ENCODE peak calls at places on chromosome X, in eight cellular contexts. One of them, this sample, is unnamed.

GRCh38 chrX:68694429-68695205 is 47.2 kb downstream of the STARD8 start:
- DNase-seq in ovary: no peak
- DNase-seq in A673: no peak
- DNase-seq in AG04450: no peak
- DNase-seq in IMR-90: no peak
- DNase-seq in osteoblast: peak; percentile 72
- DNase-seq in AG10803: no peak
- DNase-seq in MM.1S: peak; percentile 34
- DNase-seq in this sample: no peak

GRCh38 chrX:41245641-41246040 is 88.3 kb upstream of the DDX3X start:
- DNase-seq in ovary: no peak
- DNase-seq in A673: no peak
- DNase-seq in AG04450: no peak
- DNase-seq in IMR-90: no peak
- DNase-seq in osteoblast: no peak
- DNase-seq in AG10803: peak; percentile 88
- DNase-seq in MM.1S: no peak
- DNase-seq in this sample: no peak

GRCh38 chrX:154321152-154321551 is 25.6 kb downstream of the TKTL1 start:
- DNase-seq in ovary: no peak
- DNase-seq in A673: no peak
- DNase-seq in AG04450: no peak
- DNase-seq in IMR-90: no peak
- DNase-seq in osteoblast: no peak
- DNase-seq in AG10803: no peak
- DNase-seq in MM.1S: peak; percentile 37
- DNase-seq in this sample: no peak

GRCh38 chrX:105564536-105564935 is 257.8 kb upstream of the NRK start:
- DNase-seq in ovary: no peak
- DNase-seq in A673: no peak
- DNase-seq in AG04450: peak; percentile 16
- DNase-seq in IMR-90: peak; percentile 20
- DNase-seq in osteoblast: no peak
- DNase-seq in AG10803: peak; percentile 47
- DNase-seq in MM.1S: no peak
- DNase-seq in this sample: peak; percentile 16

GRCh38 chrX:20189171-20189570 is 47.5 kb upstream of the EIF1AX start:
- DNase-seq in ovary: no peak
- DNase-seq in A673: no peak
- DNase-seq in AG04450: no peak
- DNase-seq in IMR-90: no peak
- DNase-seq in osteoblast: no peak
- DNase-seq in AG10803: no peak
- DNase-seq in MM.1S: no peak
- DNase-seq in this sample: no peak

GRCh38 chrX:129522184-129523059 is 868 bp downstream of the SMARCA1 start:
- DNase-seq in ovary: peak; percentile 75
- DNase-seq in A673: peak; percentile 64
- DNase-seq in AG04450: no peak
- DNase-seq in IMR-90: peak; percentile 54
- DNase-seq in osteoblast: peak; percentile 87
- DNase-seq in AG10803: peak; percentile 50
- DNase-seq in MM.1S: no peak
- DNase-seq in this sample: no peak

GRCh38 chrX:75067931-75068330 is 88.2 kb downstream of the ABCB7 start:
- DNase-seq in ovary: no peak
- DNase-seq in A673: no peak
- DNase-seq in AG04450: no peak
- DNase-seq in IMR-90: peak; percentile 13
- DNase-seq in osteoblast: no peak
- DNase-seq in AG10803: peak; percentile 3
- DNase-seq in MM.1S: no peak
- DNase-seq in this sample: no peak

GRCh38 chrX:40615976-40616375 is 7.3 kb upstream of the MPC1L start:
- DNase-seq in ovary: no peak
- DNase-seq in A673: no peak
- DNase-seq in AG04450: no peak
- DNase-seq in IMR-90: no peak
- DNase-seq in osteoblast: no peak
- DNase-seq in AG10803: no peak
- DNase-seq in MM.1S: no peak
- DNase-seq in this sample: no peak

GRCh38 chrX:24395775-24396174 is 35.3 kb downstream of the SUPT20HL1 start:
- DNase-seq in ovary: no peak
- DNase-seq in A673: peak; percentile 76
- DNase-seq in AG04450: peak; percentile 47
- DNase-seq in IMR-90: peak; percentile 82
- DNase-seq in osteoblast: peak; percentile 78
- DNase-seq in AG10803: peak; percentile 62
- DNase-seq in MM.1S: peak; percentile 57
- DNase-seq in this sample: peak; percentile 55

GRCh38 chrX:11756354-11757318 is 1.4 kb upstream of the MSL3 start:
- DNase-seq in ovary: no peak
- DNase-seq in A673: no peak
- DNase-seq in AG04450: no peak
- DNase-seq in IMR-90: no peak
- DNase-seq in osteoblast: no peak
- DNase-seq in AG10803: no peak
- DNase-seq in MM.1S: no peak
- DNase-seq in this sample: no peak

GRCh38 chrX:40552768-40553167 is 28.0 kb upstream of the ATP6AP2 start:
- DNase-seq in ovary: no peak
- DNase-seq in A673: no peak
- DNase-seq in AG04450: no peak
- DNase-seq in IMR-90: peak; percentile 9
- DNase-seq in osteoblast: no peak
- DNase-seq in AG10803: peak; percentile 20
- DNase-seq in MM.1S: no peak
- DNase-seq in this sample: no peak

GRCh38 chrX:148310402-148311200 is 189.8 kb upstream of the AFF2 start:
- DNase-seq in ovary: no peak
- DNase-seq in A673: no peak
- DNase-seq in AG04450: no peak
- DNase-seq in IMR-90: no peak
- DNase-seq in osteoblast: no peak
- DNase-seq in AG10803: no peak
- DNase-seq in MM.1S: peak; percentile 75
- DNase-seq in this sample: no peak

GRCh38 chrX:49876750-49877149 is 2.5 kb upstream of the USP27X start:
- DNase-seq in ovary: no peak
- DNase-seq in A673: peak; percentile 49
- DNase-seq in AG04450: no peak
- DNase-seq in IMR-90: peak; percentile 23
- DNase-seq in osteoblast: peak; percentile 91
- DNase-seq in AG10803: peak; percentile 6
- DNase-seq in MM.1S: peak; percentile 56
- DNase-seq in this sample: no peak

GRCh38 chrX:37905436-37906147 is 58.2 kb upstream of the DYNLT3 start:
- DNase-seq in ovary: no peak
- DNase-seq in A673: peak; percentile 90
- DNase-seq in AG04450: no peak
- DNase-seq in IMR-90: peak; percentile 30
- DNase-seq in osteoblast: no peak
- DNase-seq in AG10803: peak; percentile 0
- DNase-seq in MM.1S: no peak
- DNase-seq in this sample: no peak

GRCh38 chrX:115972717-115973116 is 197.8 kb upstream of the AGTR2 start:
- DNase-seq in ovary: no peak
- DNase-seq in A673: no peak
- DNase-seq in AG04450: no peak
- DNase-seq in IMR-90: no peak
- DNase-seq in osteoblast: no peak
- DNase-seq in AG10803: no peak
- DNase-seq in MM.1S: no peak
- DNase-seq in this sample: no peak

GRCh38 chrX:98194036-98194435 is 1310.3 kb downstream of the RPA4 start:
- DNase-seq in ovary: no peak
- DNase-seq in A673: no peak
- DNase-seq in AG04450: no peak
- DNase-seq in IMR-90: no peak
- DNase-seq in osteoblast: no peak
- DNase-seq in AG10803: no peak
- DNase-seq in MM.1S: no peak
- DNase-seq in this sample: no peak

GRCh38 chrX:101803451-101803850 is 128.4 kb downstream of the ZMAT1 start:
- DNase-seq in ovary: no peak
- DNase-seq in A673: peak; percentile 7
- DNase-seq in AG04450: no peak
- DNase-seq in IMR-90: peak; percentile 19
- DNase-seq in osteoblast: no peak
- DNase-seq in AG10803: peak; percentile 3
- DNase-seq in MM.1S: peak; percentile 12
- DNase-seq in this sample: no peak

GRCh38 chrX:13101439-13102139 is 57.2 kb upstream of the FAM9C start:
- DNase-seq in ovary: peak; percentile 66
- DNase-seq in A673: peak; percentile 63
- DNase-seq in AG04450: no peak
- DNase-seq in IMR-90: peak; percentile 86
- DNase-seq in osteoblast: no peak
- DNase-seq in AG10803: peak; percentile 85
- DNase-seq in MM.1S: no peak
- DNase-seq in this sample: no peak

GRCh38 chrX:7202206-7202605 is 54.3 kb upstream of the PUDP start:
- DNase-seq in ovary: no peak
- DNase-seq in A673: no peak
- DNase-seq in AG04450: no peak
- DNase-seq in IMR-90: no peak
- DNase-seq in osteoblast: no peak
- DNase-seq in AG10803: no peak
- DNase-seq in MM.1S: no peak
- DNase-seq in this sample: no peak

GRCh38 chrX:135974279-135974856 is 580 bp upstream of the MMGT1 start:
- DNase-seq in ovary: peak; percentile 82
- DNase-seq in A673: peak; percentile 66
- DNase-seq in AG04450: peak; percentile 7
- DNase-seq in IMR-90: peak; percentile 52
- DNase-seq in osteoblast: no peak
- DNase-seq in AG10803: peak; percentile 57
- DNase-seq in MM.1S: peak; percentile 44
- DNase-seq in this sample: no peak

GRCh38 chrX:133776072-133776471 is 209.3 kb downstream of the GPC3 start:
- DNase-seq in ovary: no peak
- DNase-seq in A673: peak; percentile 44
- DNase-seq in AG04450: no peak
- DNase-seq in IMR-90: no peak
- DNase-seq in osteoblast: peak; percentile 14
- DNase-seq in AG10803: no peak
- DNase-seq in MM.1S: no peak
- DNase-seq in this sample: no peak

GRCh38 chrX:153378607-153379006 is 22.5 kb downstream of the PNMA6E start:
- DNase-seq in ovary: no peak
- DNase-seq in A673: no peak
- DNase-seq in AG04450: no peak
- DNase-seq in IMR-90: no peak
- DNase-seq in osteoblast: peak; percentile 75
- DNase-seq in AG10803: no peak
- DNase-seq in MM.1S: no peak
- DNase-seq in this sample: no peak

GRCh38 chrX:46376246-46376885 is 168.9 kb downstream of the ZNF674 start:
- DNase-seq in ovary: no peak
- DNase-seq in A673: peak; percentile 88
- DNase-seq in AG04450: peak; percentile 11
- DNase-seq in IMR-90: peak; percentile 48
- DNase-seq in osteoblast: no peak
- DNase-seq in AG10803: peak; percentile 67
- DNase-seq in MM.1S: peak; percentile 31
- DNase-seq in this sample: peak; percentile 25
- TF ChIP-seq CTCF in ovary: no peak
- TF ChIP-seq CTCF in A673: peak; percentile 74
- TF ChIP-seq CTCF in AG04450: peak; percentile 46
- TF ChIP-seq CTCF in IMR-90: peak; percentile 45
- TF ChIP-seq CTCF in osteoblast: peak; percentile 58
- TF ChIP-seq CTCF in AG10803: peak; percentile 60
- TF ChIP-seq CTCF in MM.1S: peak; percentile 27
- TF ChIP-seq CTCF in this sample: peak; percentile 53

GRCh38 chrX:155874571-155875244 is 6.4 kb upstream of the VAMP7 start:
- DNase-seq in ovary: no peak
- DNase-seq in A673: no peak
- DNase-seq in AG04450: no peak
- DNase-seq in IMR-90: no peak
- DNase-seq in osteoblast: no peak
- DNase-seq in AG10803: peak; percentile 5
- DNase-seq in MM.1S: no peak
- DNase-seq in this sample: no peak
- H3K4me3 ChIP-seq in ovary: no peak overlapping the region
- H3K4me3 ChIP-seq in A673: no peak overlapping the region
- H3K4me3 ChIP-seq in AG04450: peak overlapping the region; percentile 38
- H3K4me3 ChIP-seq in IMR-90: peak overlapping the region; percentile 19
- H3K4me3 ChIP-seq in osteoblast: peak overlapping the region; percentile 50
- H3K4me3 ChIP-seq in AG10803: peak overlapping the region; percentile 47
- H3K4me3 ChIP-seq in MM.1S: no peak overlapping the region
- H3K4me3 ChIP-seq in this sample: no peak overlapping the region

DNA sequence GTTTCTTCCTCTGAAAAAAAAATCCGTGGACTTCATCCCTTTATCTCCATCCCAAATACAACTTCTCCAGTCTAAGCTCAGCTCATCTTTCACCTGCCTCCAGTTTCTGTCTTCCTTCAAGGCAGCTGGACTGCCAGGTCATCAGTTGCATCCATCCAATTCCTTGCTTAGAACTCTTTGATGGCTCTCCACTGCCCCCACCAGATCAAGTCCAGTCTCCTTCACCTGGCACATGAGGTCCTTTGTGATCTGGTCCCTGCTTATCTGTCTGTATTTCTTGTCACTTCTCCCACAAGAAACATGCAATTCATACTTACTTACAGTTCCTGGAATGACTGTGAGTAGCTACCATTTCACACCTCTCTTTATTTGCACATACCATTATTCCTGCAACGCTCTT is 33.8 kb downstream of the OTUD6A start:
- DNase-seq in ovary: no peak
- DNase-seq in A673: no peak
- DNase-seq in AG04450: no peak
- DNase-seq in IMR-90: peak; percentile 25
- DNase-seq in osteoblast: no peak
- DNase-seq in AG10803: peak; percentile 21
- DNase-seq in MM.1S: no peak
- DNase-seq in this sample: no peak
- TF ChIP-seq CTCF in ovary: no peak
- TF ChIP-seq CTCF in A673: peak; percentile 20
- TF ChIP-seq CTCF in AG04450: peak; percentile 18
- TF ChIP-seq CTCF in IMR-90: peak; percentile 29
- TF ChIP-seq CTCF in osteoblast: peak; percentile 35
- TF ChIP-seq CTCF in AG10803: peak; percentile 46
- TF ChIP-seq CTCF in MM.1S: no peak
- TF ChIP-seq CTCF in this sample: peak; percentile 20

GRCh38 chrX:131262200-131262599 is 26.9 kb downstream of the IGSF1 start:
- DNase-seq in ovary: no peak
- DNase-seq in A673: no peak
- DNase-seq in AG04450: no peak
- DNase-seq in IMR-90: no peak
- DNase-seq in osteoblast: no peak
- DNase-seq in AG10803: no peak
- DNase-seq in MM.1S: no peak
- DNase-seq in this sample: no peak

GRCh38 chrX:131264665-131265064 is 24.4 kb downstream of the IGSF1 start:
- DNase-seq in ovary: no peak
- DNase-seq in A673: no peak
- DNase-seq in AG04450: no peak
- DNase-seq in IMR-90: no peak
- DNase-seq in osteoblast: no peak
- DNase-seq in AG10803: no peak
- DNase-seq in MM.1S: no peak
- DNase-seq in this sample: no peak

GRCh38 chrX:131264053-131264452 is 25.1 kb downstream of the IGSF1 start:
- DNase-seq in ovary: no peak
- DNase-seq in A673: no peak
- DNase-seq in AG04450: no peak
- DNase-seq in IMR-90: no peak
- DNase-seq in osteoblast: no peak
- DNase-seq in AG10803: no peak
- DNase-seq in MM.1S: no peak
- DNase-seq in this sample: no peak

GRCh38 chrX:131262738-131263679 is 26.1 kb downstream of the IGSF1 start:
- DNase-seq in ovary: no peak
- DNase-seq in A673: peak; percentile 20
- DNase-seq in AG04450: no peak
- DNase-seq in IMR-90: no peak
- DNase-seq in osteoblast: peak; percentile 19
- DNase-seq in AG10803: no peak
- DNase-seq in MM.1S: peak; percentile 54
- DNase-seq in this sample: no peak
- H3K4me3 ChIP-seq in ovary: no peak overlapping the region
- H3K4me3 ChIP-seq in A673: no peak overlapping the region
- H3K4me3 ChIP-seq in AG04450: no peak overlapping the region
- H3K4me3 ChIP-seq in IMR-90: no peak overlapping the region
- H3K4me3 ChIP-seq in osteoblast: no peak overlapping the region
- H3K4me3 ChIP-seq in AG10803: no peak overlapping the region
- H3K4me3 ChIP-seq in MM.1S: no peak overlapping the region
- H3K4me3 ChIP-seq in this sample: no peak overlapping the region